ENCODE peak calls at places on chromosome 14, in six cellular contexts. G is neural crest cell, C is hepatocyte, L is cardiac fibroblast, H is stomach, D is esophagus muscularis mucosa. X is an unnamed sample.

GRCh38 chr14:96031691-96032090 is 7.5 kb upstream of the C14orf132 start:
- DNase-seq in G (no peak), C (no peak), L (no peak), H (no peak), D (no peak), X (no peak)

GRCh38 chr14:57168138-57168695 is 100.5 kb downstream of the EXOC5 start:
- DNase-seq in G (no peak), C (peak; percentile 20), L (no peak), H (no peak), D (no peak), X (no peak)

GRCh38 chr14:22982477-22983245 is at the start of gene AJUBA:
- DNase-seq in G (peak; percentile 82), C (peak; percentile 93), L (peak; percentile 92), H (peak; percentile 82), D (peak; percentile 95), X (peak; percentile 86)

GRCh38 chr14:60642790-60643397 is 6.4 kb downstream of the SIX1 start:
- DNase-seq in G (no peak), C (no peak), L (no peak), H (no peak), D (no peak), X (no peak)

GRCh38 chr14:67359319-67359774 is 257 bp downstream of the ATP6V1D start:
- DNase-seq in G (no peak), C (peak; percentile 66), L (peak; percentile 71), H (no peak), D (no peak), X (peak; percentile 24)

GRCh38 chr14:103748539-103748867 is 32.9 kb downstream of the ZFYVE21 start:
- DNase-seq in G (no peak), C (no peak), L (no peak), H (peak; percentile 26), D (no peak), X (no peak)

GRCh38 chr14:21557084-21557901 is 22.6 kb downstream of the OR10G3 start:
- DNase-seq in G (peak; percentile 87), C (peak; percentile 94), L (peak; percentile 93), H (peak; percentile 79), D (peak; percentile 95), X (peak; percentile 77)

GRCh38 chr14:54815531-54815930 is 87.1 kb downstream of the GCH1 start:
- DNase-seq in G (no peak), C (no peak), L (no peak), H (no peak), D (no peak), X (no peak)

GRCh38 chr14:95502381-95502950 is 14.0 kb downstream of the SYNE3 start:
- DNase-seq in G (no peak), C (no peak), L (no peak), H (no peak), D (no peak), X (no peak)

GRCh38 chr14:85342858-85343607 is 186.9 kb upstream of the FLRT2 start:
- DNase-seq in G (no peak), C (no peak), L (peak; percentile 2), H (no peak), D (no peak), X (no peak)

GRCh38 chr14:75697918-75698317 is 36.9 kb downstream of the TTLL5 start:
- DNase-seq in G (no peak), C (no peak), L (no peak), H (no peak), D (no peak), X (no peak)

GRCh38 chr14:93285048-93285447 is 47.8 kb downstream of the BTBD7 start:
- DNase-seq in G (no peak), C (no peak), L (peak; percentile 36), H (no peak), D (no peak), X (no peak)

GRCh38 chr14:59358105-59358504 is 107.1 kb downstream of the GPR135 start:
- DNase-seq in G (no peak), C (peak; percentile 18), L (peak; percentile 87), H (no peak), D (no peak), X (no peak)

GRCh38 chr14:105161964-105162363 is 6.6 kb downstream of the JAG2 start:
- DNase-seq in G (no peak), C (no peak), L (no peak), H (no peak), D (no peak), X (no peak)

GRCh38 chr14:50122291-50122690 is 5.9 kb upstream of the VCPKMT start:
- DNase-seq in G (no peak), C (no peak), L (no peak), H (no peak), D (no peak), X (no peak)

GRCh38 chr14:81400202-81400678 is at the start of gene STON2:
- DNase-seq in G (no peak), C (no peak), L (peak; percentile 70), H (no peak), D (peak; percentile 91), X (peak; percentile 69)

GRCh38 chr14:102799684-102800562 is 22.7 kb downstream of the TRAF3 start:
- DNase-seq in G (no peak), C (no peak), L (peak; percentile 59), H (no peak), D (no peak), X (no peak)

GRCh38 chr14:53233399-53233798 is 80.3 kb upstream of the DDHD1 start:
- DNase-seq in G (no peak), C (no peak), L (no peak), H (no peak), D (no peak), X (no peak)

GRCh38 chr14:89388853-89389252 is 28.2 kb downstream of the FOXN3 start:
- DNase-seq in G (no peak), C (no peak), L (peak; percentile 50), H (no peak), D (no peak), X (no peak)
- TF ChIP-seq CTCF in G (no peak), C (peak; percentile 17), L (peak; percentile 32), H (no peak), D (peak; percentile 31), X (no peak)

DNA sequence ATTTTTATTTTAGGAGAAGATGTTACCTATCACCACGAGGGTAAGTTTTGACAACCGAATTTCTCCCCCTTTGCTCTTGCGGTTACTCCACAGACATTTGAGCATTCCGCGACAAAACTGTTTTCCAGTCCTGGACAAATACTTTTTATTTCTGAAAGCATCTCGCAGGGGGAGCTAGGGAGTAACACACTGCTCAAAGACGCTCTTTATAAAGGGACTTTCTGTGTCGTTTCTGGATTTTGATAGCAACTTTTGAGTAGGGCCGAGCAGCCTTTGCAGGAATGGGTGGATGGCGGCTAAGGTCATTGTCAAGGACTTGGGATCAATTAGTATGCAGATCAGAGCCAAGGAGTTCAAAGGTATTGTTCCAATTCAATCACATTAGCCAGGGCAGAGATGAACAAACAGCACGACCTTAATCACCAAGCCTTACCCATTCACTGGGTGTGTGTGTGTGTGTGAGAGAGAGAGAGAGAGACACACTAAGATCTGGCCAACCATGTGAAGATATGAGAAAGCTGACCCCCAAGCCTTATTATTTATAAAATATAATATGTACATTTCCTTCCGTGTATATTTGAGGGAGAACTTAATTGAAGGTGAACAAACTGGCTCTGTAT is 613.6 kb downstream of the VRK1 start:
- DNase-seq in G (peak; percentile 7), C (no peak), L (no peak), H (no peak), D (no peak), X (no peak)
- TF ChIP-seq CTCF in G (peak; percentile 24), C (peak; percentile 24), L (no peak), H (no peak), D (no peak), X (no peak)

GRCh38 chr14:69298131-69299071 is 38.4 kb downstream of the GALNT16 start:
- DNase-seq in G (no peak), C (no peak), L (no peak), H (no peak), D (no peak), X (no peak)

GRCh38 chr14:69300601-69301221 is 40.8 kb downstream of the GALNT16 start:
- DNase-seq in G (no peak), C (no peak), L (no peak), H (no peak), D (no peak), X (no peak)

GRCh38 chr14:69303086-69303485 is 43.1 kb downstream of the GALNT16 start:
- DNase-seq in G (no peak), C (no peak), L (no peak), H (no peak), D (no peak), X (no peak)

DNA sequence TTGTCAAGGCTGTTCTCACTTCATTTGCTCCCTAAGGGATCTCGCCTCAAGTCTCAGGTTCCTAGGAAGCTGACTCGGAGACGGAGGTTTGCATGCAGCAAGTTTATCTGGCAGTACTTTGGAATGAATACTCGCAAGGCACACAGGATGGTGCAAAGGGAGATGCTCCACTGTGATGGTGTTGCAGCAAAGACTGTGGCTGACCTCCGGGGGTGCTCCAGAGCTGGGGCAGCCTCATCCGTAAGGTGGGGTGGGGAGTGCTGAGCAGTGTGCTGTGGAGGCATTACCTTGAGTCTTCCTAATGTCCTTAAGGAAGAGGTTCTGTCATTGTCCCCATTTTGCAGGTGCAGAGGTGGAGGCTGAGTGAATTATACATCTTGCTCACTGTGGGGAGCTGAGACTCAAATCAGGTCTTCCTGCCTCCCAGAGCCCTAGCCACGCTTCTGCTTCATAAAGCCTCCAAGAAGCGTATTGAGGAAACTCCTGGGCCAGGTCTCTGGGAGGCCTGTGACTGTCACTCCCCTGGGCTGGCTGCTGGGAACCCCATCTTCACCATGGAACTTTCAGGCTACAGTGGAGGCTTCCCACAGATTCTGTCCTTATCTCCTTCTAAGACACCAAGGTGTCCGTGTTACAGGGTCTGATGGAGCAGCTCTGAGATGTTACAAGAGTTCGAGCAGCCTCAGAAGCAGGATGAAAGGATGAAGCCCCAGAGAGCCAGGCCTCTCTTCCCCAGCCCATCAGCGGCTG is 39.5 kb downstream of the GALNT16 start:
- DNase-seq in G (no peak), C (no peak), L (no peak), H (no peak), D (no peak), X (no peak)
- TF ChIP-seq CTCF in G (no peak), C (no peak), L (peak; percentile 29), H (no peak), D (peak; percentile 4), X (no peak)

GRCh38 chr14:77107228-77107627 is 9.2 kb downstream of the CIPC start:
- DNase-seq in G (no peak), C (no peak), L (no peak), H (no peak), D (no peak), X (no peak)

GRCh38 chr14:77106666-77107065 is 8.6 kb downstream of the CIPC start:
- DNase-seq in G (no peak), C (no peak), L (no peak), H (no peak), D (no peak), X (no peak)

GRCh38 chr14:77109656-77110055 is 11.6 kb downstream of the CIPC start:
- DNase-seq in G (no peak), C (no peak), L (no peak), H (no peak), D (no peak), X (no peak)

GRCh38 chr14:77110286-77110685 is 12.2 kb downstream of the CIPC start:
- DNase-seq in G (no peak), C (no peak), L (no peak), H (no peak), D (no peak), X (no peak)

GRCh38 chr14:77108753-77109152 is 10.7 kb downstream of the CIPC start:
- DNase-seq in G (no peak), C (no peak), L (no peak), H (no peak), D (no peak), X (no peak)
- TF ChIP-seq CTCF in G (peak; percentile 24), C (no peak), L (no peak), H (no peak), D (no peak), X (no peak)

GRCh38 chr14:99229654-99230215 is 42.3 kb downstream of the BCL11B start:
- DNase-seq in G (no peak), C (no peak), L (no peak), H (no peak), D (no peak), X (no peak)
- TF ChIP-seq CTCF in G (no peak), C (no peak), L (no peak), H (no peak), D (no peak), X (no peak)

X was measured in transverse colon.